ENCODE peak calls at places on chromosomes 1 and 21, in five cellular contexts. Q, X, O, G and V are unnamed samples.
A peak's percentile ranks its signal among the peaks of the same experiment; 100 is the strongest.

GRCh38 chr21:15754640-15755039 is 24.9 kb downstream of the USP25 start:
- DNase-seq in Q (no peak), X (no peak), O (no peak), G (no peak), V (no peak)

GRCh38 chr1:90854559-90854958 is 137.5 kb upstream of the BARHL2 start:
- DNase-seq in Q (no peak), X (no peak), O (no peak), G (no peak), V (no peak)

GRCh38 chr1:228824377-228824776 is 89.1 kb downstream of the RHOU start:
- DNase-seq in Q (no peak), X (no peak), O (no peak), G (no peak), V (no peak)

GRCh38 chr1:28418278-28418637 is 48.7 kb downstream of the PHACTR4 start:
- DNase-seq in Q (no peak), X (no peak), O (no peak), G (no peak), V (no peak)

GRCh38 chr1:107897428-107898339 is 67.3 kb downstream of the VAV3 start:
- DNase-seq in Q (no peak), X (no peak), O (no peak), G (no peak), V (no peak)

GRCh38 chr1:12175456-12175797 is 8.6 kb downstream of the TNFRSF1B start:
- DNase-seq in Q (no peak), X (no peak), O (no peak), G (no peak), V (no peak)

GRCh38 chr1:71621785-71622184 is 541.0 kb upstream of the ZRANB2 start:
- DNase-seq in Q (no peak), X (no peak), O (no peak), G (no peak), V (no peak)

GRCh38 chr1:157377216-157377821 is 175.0 kb downstream of the FCRL5 start:
- DNase-seq in Q (peak; percentile 81), X (peak; percentile 59), O (peak; percentile 17), G (no peak), V (no peak)

GRCh38 chr1:205452906-205453305 is 2.9 kb downstream of the BLACAT1 start:
- DNase-seq in Q (no peak), X (no peak), O (no peak), G (no peak), V (no peak)

GRCh38 chr1:194975913-194976312 is 1632.3 kb downstream of the KCNT2 start:
- DNase-seq in Q (no peak), X (no peak), O (no peak), G (no peak), V (no peak)

GRCh38 chr1:48547521-48547920 is 75.5 kb upstream of the SPATA6 start:
- DNase-seq in Q (no peak), X (no peak), O (no peak), G (no peak), V (no peak)

GRCh38 chr1:233357595-233358446 is 30.3 kb downstream of the MAP3K21 start:
- DNase-seq in Q (no peak), X (peak; percentile 38), O (no peak), G (no peak), V (no peak)

GRCh38 chr1:236064674-236065508 is at the start of gene NID1:
- DNase-seq in Q (peak; percentile 89), X (no peak), O (no peak), G (peak; percentile 78), V (peak; percentile 92)

GRCh38 chr1:18111605-18112297 is 4.2 kb downstream of the IGSF21 start:
- DNase-seq in Q (no peak), X (no peak), O (no peak), G (no peak), V (no peak)

GRCh38 chr1:219312967-219313366 is 139.3 kb downstream of the LYPLAL1 start:
- DNase-seq in Q (no peak), X (no peak), O (no peak), G (no peak), V (no peak)

GRCh38 chr1:22246755-22247480 is 104.0 kb upstream of the WNT4 start:
- DNase-seq in Q (no peak), X (no peak), O (no peak), G (no peak), V (no peak)

GRCh38 chr1:187920976-187921375 is 1092.2 kb downstream of the PLA2G4A start:
- DNase-seq in Q (no peak), X (no peak), O (no peak), G (no peak), V (no peak)

GRCh38 chr1:32028746-32029145 is 15.1 kb downstream of the KHDRBS1 start:
- DNase-seq in Q (no peak), X (no peak), O (no peak), G (no peak), V (no peak)

GRCh38 chr1:224805889-224806288 is 123.6 kb upstream of the DNAH14 start:
- DNase-seq in Q (no peak), X (no peak), O (no peak), G (no peak), V (no peak)

GRCh38 chr1:30743584-30744059 is 14.0 kb downstream of the LAPTM5 start:
- DNase-seq in Q (no peak), X (peak; percentile 96), O (no peak), G (no peak), V (no peak)

GRCh38 chr1:1179339-1179982 is 5.8 kb downstream of the TTLL10 start:
- DNase-seq in Q (peak; percentile 29), X (no peak), O (no peak), G (no peak), V (peak; percentile 6)

GRCh38 chr21:33246506-33246905 is 16.8 kb downstream of the IFNAR2 start:
- DNase-seq in Q (no peak), X (no peak), O (no peak), G (no peak), V (no peak)

GRCh38 chr1:212762839-212763238 is 28.7 kb downstream of the NSL1 start:
- DNase-seq in Q (no peak), X (no peak), O (no peak), G (no peak), V (no peak)

GRCh38 chr1:159122005-159122621 is 45.5 kb upstream of the AIM2 start:
- DNase-seq in Q (no peak), X (no peak), O (no peak), G (no peak), V (no peak)

GRCh38 chr1:32816676-32817158 is 441 bp downstream of the YARS1 start:
- DNase-seq in Q (no peak), X (no peak), O (peak; percentile 51), G (peak; percentile 33), V (no peak)

GRCh38 chr1:198888379-198888778 is 249.5 kb downstream of the PTPRC start:
- DNase-seq in Q (no peak), X (no peak), O (no peak), G (no peak), V (no peak)

GRCh38 chr1:16249838-16250241 is 12.9 kb upstream of the CPLANE2 start:
- DNase-seq in Q (no peak), X (no peak), O (no peak), G (no peak), V (no peak)

GRCh38 chr1:235336903-235337302 is 8.5 kb downstream of the GGPS1 start:
- DNase-seq in Q (no peak), X (peak; percentile 64), O (no peak), G (no peak), V (no peak)

GRCh38 chr1:232507571-232507970 is 122.4 kb downstream of the SIPA1L2 start:
- DNase-seq in Q (no peak), X (no peak), O (no peak), G (no peak), V (no peak)

GRCh38 chr1:31617917-31618746 is 643 bp downstream of the HCRTR1 start:
- DNase-seq in Q (peak; percentile 80), X (peak; percentile 31), O (peak; percentile 19), G (no peak), V (no peak)